ENCODE peak calls at places on chromosome 14, in seven cellular contexts. Z is neuronal stem cell, V is GM23338, T is mesenchymal stem cell, I is astrocyte, E is IMR-90, G is GM23248. F is an unnamed sample.

GRCh38 chr14:105324080-105324778 is 9.7 kb downstream of the PACS2 start:
- DNase-seq in E (no peak), Z (no peak), I (no peak), G (no peak), T (no peak), V (peak; percentile 34), F (no peak)

GRCh38 chr14:69039287-69039628 is 60.2 kb upstream of the ACTN1 start:
- DNase-seq in V (no peak), E (peak; percentile 76), G (peak; percentile 85), Z (no peak), I (peak; percentile 88), T (peak; percentile 81), F (peak; percentile 78)

GRCh38 chr14:75158843-75159614 is 17.4 kb downstream of the TMED10 start:
- DNase-seq in V (no peak), E (peak; percentile 38), T (no peak), I (no peak), G (no peak), Z (no peak), F (no peak)

GRCh38 chr14:97943619-97944018 is 1146.4 kb downstream of the VRK1 start:
- DNase-seq in T (no peak), Z (no peak), I (no peak), G (no peak), E (no peak), V (no peak), F (no peak)

GRCh38 chr14:32366256-32366655 is 37.2 kb downstream of the AKAP6 start:
- DNase-seq in E (no peak), T (peak; percentile 40), Z (no peak), I (peak; percentile 59), G (peak; percentile 67), V (peak; percentile 17), F (no peak)

GRCh38 chr14:95359974-95360826 is 40.5 kb upstream of the CLMN start:
- DNase-seq in I (no peak), Z (peak; percentile 58), G (no peak), T (no peak), E (no peak), V (peak; percentile 80), F (no peak)

GRCh38 chr14:96051642-96052540 is 12.7 kb downstream of the C14orf132 start:
- DNase-seq in V (peak; percentile 88), G (no peak), I (no peak), Z (no peak), T (no peak), E (peak; percentile 8), F (no peak)

GRCh38 chr14:97306133-97306784 is 509.1 kb downstream of the VRK1 start:
- DNase-seq in I (peak; percentile 14), E (no peak), V (no peak), Z (no peak), G (no peak), T (no peak), F (no peak)

GRCh38 chr14:75310295-75311059 is 31.8 kb downstream of the FOS start:
- DNase-seq in G (peak; percentile 84), E (peak; percentile 86), T (peak; percentile 96), Z (peak; percentile 70), V (peak; percentile 93), I (peak; percentile 79), F (peak; percentile 90)

GRCh38 chr14:93902619-93903307 is 24.4 kb upstream of the FAM181A start:
- DNase-seq in T (no peak), I (no peak), G (no peak), Z (no peak), V (no peak), E (no peak), F (no peak)

GRCh38 chr14:30610719-30611388 is 11.3 kb upstream of the SCFD1 start:
- DNase-seq in G (peak; percentile 46), Z (no peak), V (peak; percentile 18), I (peak; percentile 65), E (peak; percentile 81), T (peak; percentile 70), F (peak; percentile 91)

GRCh38 chr14:22977434-22977683 is 5.0 kb downstream of the AJUBA start:
- DNase-seq in Z (no peak), E (no peak), T (no peak), G (no peak), I (no peak), V (no peak), F (no peak)

GRCh38 chr14:22978487-22978837 is 3.9 kb downstream of the AJUBA start:
- DNase-seq in T (no peak), V (no peak), G (peak; percentile 39), E (no peak), I (no peak), Z (no peak), F (no peak)

GRCh38 chr14:22978873-22979671 is 3.3 kb downstream of the AJUBA start:
- DNase-seq in I (no peak), T (no peak), G (no peak), E (no peak), Z (no peak), V (no peak), F (no peak)

GRCh38 chr14:22976620-22977433 is 5.5 kb downstream of the AJUBA start:
- DNase-seq in G (peak; percentile 25), Z (no peak), E (peak; percentile 63), V (peak; percentile 62), T (peak; percentile 64), I (no peak), F (peak; percentile 62)

DNA sequence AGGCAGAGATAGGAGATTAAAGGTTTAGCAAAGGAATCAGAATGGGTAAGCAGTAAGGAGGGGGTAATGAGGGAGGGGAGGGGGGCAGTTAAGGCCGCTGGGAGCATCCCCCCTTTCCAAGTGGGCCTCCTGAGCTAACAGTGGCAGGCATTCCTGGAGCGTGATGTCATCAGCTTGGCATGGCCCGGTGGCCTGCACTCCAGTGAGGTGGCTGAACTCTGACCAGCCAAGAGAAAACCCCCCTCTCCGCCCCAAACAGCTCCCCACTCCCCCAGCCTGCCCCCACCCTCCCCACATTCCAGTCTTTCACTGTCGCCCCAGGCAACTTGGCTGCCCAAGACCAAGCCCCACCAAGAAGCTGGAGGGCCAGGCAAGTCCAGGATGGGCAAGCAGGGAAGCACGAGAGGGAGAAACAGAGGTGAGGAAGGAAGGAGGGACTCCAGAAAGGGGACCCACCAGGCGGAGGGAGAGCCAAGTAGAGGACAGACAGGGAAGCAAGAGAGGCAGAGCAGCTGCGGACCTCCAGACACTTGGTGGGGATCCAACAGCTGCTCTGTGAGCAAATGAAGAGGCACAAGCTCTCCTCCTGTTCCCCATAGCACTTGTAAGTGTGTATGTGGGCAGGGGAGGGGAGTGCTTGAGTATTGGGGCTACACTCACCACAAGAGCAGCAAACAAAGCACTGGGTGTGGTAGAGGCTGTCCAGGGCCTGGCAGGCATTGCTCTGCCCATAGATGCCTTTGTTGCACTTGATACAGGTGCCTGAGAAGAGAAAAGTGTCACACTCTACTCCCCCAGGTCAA is 4.5 kb downstream of the AJUBA start:
- DNase-seq in E (peak; percentile 67), V (peak; percentile 96), T (peak; percentile 66), I (peak; percentile 62), G (peak; percentile 71), Z (peak; percentile 93), F (peak; percentile 54)
- H3K4me3 ChIP-seq in E (peak overlapping the region; percentile 7), V (peak overlapping the region; percentile 70), T (peak overlapping the region; percentile 19), I (peak overlapping the region; percentile 26), G (peak overlapping the region; percentile 75), Z (peak overlapping the region; percentile 18), F (no peak overlapping the region)

DNA sequence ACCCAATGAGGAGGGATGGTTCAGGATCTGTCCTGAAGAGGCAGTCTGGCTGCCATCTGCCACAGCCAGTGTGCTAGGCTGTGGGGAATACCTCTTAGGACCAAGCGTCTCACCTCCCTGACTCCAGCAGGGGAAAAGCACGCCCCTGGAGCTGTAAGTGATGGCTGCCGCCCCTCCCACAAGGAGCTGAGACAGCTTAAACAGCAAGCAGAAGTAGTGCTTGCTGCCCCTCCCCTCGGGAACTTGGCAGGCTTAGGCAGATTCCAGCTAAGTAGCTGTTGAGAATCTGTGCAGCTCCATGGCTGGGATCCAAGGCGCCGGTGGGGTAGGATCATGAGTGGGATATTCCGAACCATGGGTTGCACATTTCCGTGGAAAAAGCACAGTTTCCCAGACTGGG is 360.4 kb upstream of the MDGA2 start:
- DNase-seq in G (no peak), V (peak; percentile 82), E (no peak), T (no peak), I (no peak), Z (no peak), F (no peak)
- H2AFZ ChIP-seq in G (no peak overlapping the region), V (peak overlapping the region; percentile 69), E (no peak overlapping the region), T (no peak overlapping the region), I (no peak overlapping the region), Z (no peak overlapping the region), F (no peak overlapping the region)

GRCh38 chr14:100825691-100826331 is at the start of gene MEG3:
- DNase-seq in I (peak; percentile 70), T (no peak), G (peak; percentile 85), V (no peak), Z (no peak), E (peak; percentile 82), F (peak; percentile 80)

GRCh38 chr14:100828448-100828834 is 2.5 kb downstream of the MEG3 start:
- DNase-seq in E (no peak), Z (no peak), V (no peak), T (no peak), G (peak; percentile 60), I (no peak), F (peak; percentile 13)

GRCh38 chr14:100826371-100827139 is 637 bp downstream of the MEG3 start:
- DNase-seq in I (no peak), V (no peak), E (no peak), T (no peak), Z (no peak), G (peak; percentile 56), F (peak; percentile 30)

GRCh38 chr14:100827140-100827517 is 1.2 kb downstream of the MEG3 start:
- DNase-seq in G (peak; percentile 59), V (no peak), I (no peak), Z (no peak), T (no peak), E (peak; percentile 16), F (peak; percentile 18)

DNA sequence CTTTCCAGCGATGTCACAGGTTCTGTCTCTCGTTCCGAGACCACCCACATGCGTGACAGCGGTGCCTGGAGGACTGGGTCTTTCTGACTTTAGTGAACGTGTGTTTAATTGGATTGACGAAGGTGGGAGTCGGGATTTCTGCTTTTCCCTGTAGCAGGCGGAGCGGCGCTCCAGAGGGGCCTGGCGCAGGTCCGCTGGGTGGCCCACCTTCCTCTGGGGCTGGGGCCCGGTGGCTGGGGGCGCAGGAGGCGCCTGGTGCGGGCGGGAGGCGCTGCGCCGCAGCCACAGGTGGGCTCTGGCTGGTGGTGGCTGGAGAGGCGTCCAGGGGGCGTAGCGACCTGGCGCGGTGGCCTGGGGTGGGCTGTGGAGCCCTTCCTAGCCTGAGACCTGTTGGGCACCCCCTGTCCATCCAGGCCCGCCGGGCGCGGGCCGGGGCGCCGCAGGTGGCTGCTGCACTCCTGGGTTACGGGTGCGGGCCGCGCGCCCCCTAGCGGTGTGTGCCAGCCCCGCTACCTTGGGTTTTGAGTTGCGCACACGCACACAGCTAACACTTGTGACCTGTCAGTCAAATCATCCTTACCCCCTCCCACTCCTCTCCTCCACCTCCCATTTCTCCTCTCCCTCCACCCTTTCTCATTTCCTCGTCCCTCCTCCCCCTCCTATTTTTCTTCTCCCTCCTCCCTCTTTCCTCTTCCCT is 2.0 kb downstream of the MEG3 start:
- DNase-seq in G (peak; percentile 80), I (peak; percentile 88), T (no peak), Z (no peak), V (no peak), E (peak; percentile 81), F (peak; percentile 72)
- H3K4me3 ChIP-seq in G (peak overlapping the region; percentile 94), I (peak overlapping the region; percentile 87), T (peak overlapping the region; percentile 90), Z (no peak overlapping the region), V (no peak overlapping the region), E (peak overlapping the region; percentile 81), F (peak overlapping the region; percentile 67)

DNA sequence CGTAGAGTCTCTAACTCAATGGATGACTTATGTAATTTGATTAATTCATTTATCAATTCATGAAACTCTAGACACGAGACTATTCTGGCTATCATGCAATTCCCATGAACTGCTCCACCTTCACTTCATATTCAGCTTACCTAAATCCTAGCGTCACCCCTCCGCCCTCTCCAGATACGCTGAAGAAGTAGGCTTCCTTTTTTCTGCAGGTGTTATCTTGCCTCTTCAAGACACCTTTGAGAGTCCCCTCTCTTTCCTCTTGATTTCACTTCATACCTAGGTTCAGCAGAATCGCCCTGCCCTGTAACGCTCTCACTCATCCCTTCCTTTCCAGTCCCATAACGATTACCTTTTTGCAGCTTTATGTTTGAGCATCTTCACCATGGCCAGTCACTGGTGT is 4.0 kb upstream of the RNASE4 start:
- DNase-seq in V (no peak), G (no peak), Z (no peak), I (no peak), T (no peak), E (no peak), F (no peak)
- H2AFZ ChIP-seq in V (peak overlapping the region; percentile 84), G (peak overlapping the region; percentile 96), Z (peak overlapping the region; percentile 91), I (no peak overlapping the region), T (no peak overlapping the region), E (peak overlapping the region; percentile 91), F (no peak overlapping the region)

F was measured in endothelial cell of umbilical vein.